ENCODE peak calls at places on chromosomes 13 and 19, in seven cellular contexts. O, D, P, E, S, J and X are unnamed samples.

GRCh38 chr13:26024558-26024957 is 27.3 kb downstream of the SHISA2 start:
- DNase-seq in D (no peak), E (no peak), P (no peak), O (no peak), S (peak), J (no peak), X (peak)

GRCh38 chr13:44052843-44053607 is 173.3 kb downstream of the LACC1 start:
- DNase-seq in P (peak), J (no peak), S (peak), D (no peak), O (peak), E (no peak), X (peak)

GRCh38 chr19:54451331-54451871 is 2.4 kb downstream of the LENG8 start:
- DNase-seq in E (no peak), J (no peak), O (no peak), S (peak), D (no peak), P (no peak), X (peak)

GRCh38 chr13:32881074-32881791 is 135.0 kb upstream of the KL start:
- DNase-seq in J (no peak), O (no peak), D (no peak), S (peak), P (peak), E (no peak), X (peak)

GRCh38 chr13:73940098-73940497 is 194.1 kb downstream of the KLF12 start:
- DNase-seq in S (no peak), D (no peak), O (no peak), J (peak), P (no peak), E (no peak), X (no peak)

GRCh38 chr19:406121-406711 is 2.7 kb downstream of the C2CD4C start:
- DNase-seq in J (no peak), D (no peak), P (no peak), E (no peak), S (no peak), O (no peak), X (no peak)

GRCh38 chr13:112056284-112056727 is 10.6 kb upstream of the SOX1 start:
- DNase-seq in J (no peak), E (no peak), O (no peak), P (no peak), D (no peak), S (no peak), X (no peak)

GRCh38 chr13:22063416-22064124 is 392.7 kb downstream of the FGF9 start:
- DNase-seq in E (no peak), J (no peak), S (no peak), D (no peak), O (no peak), P (no peak), X (no peak)

GRCh38 chr19:49808762-49809154 is 4.3 kb downstream of the FUZ start:
- DNase-seq in E (peak), D (peak), J (peak), O (peak), S (peak), P (peak), X (peak)

GRCh38 chr19:49806613-49806946 is 6.5 kb downstream of the FUZ start:
- DNase-seq in S (no peak), P (no peak), O (no peak), E (no peak), J (no peak), D (no peak), X (no peak)

GRCh38 chr19:49807174-49807830 is 5.8 kb downstream of the FUZ start:
- DNase-seq in E (no peak), S (no peak), J (no peak), D (no peak), P (no peak), O (no peak), X (no peak)

GRCh38 chr19:49809155-49809986 is 3.7 kb downstream of the FUZ start:
- DNase-seq in S (peak), D (peak), E (no peak), O (no peak), P (no peak), J (peak), X (peak)

DNA sequence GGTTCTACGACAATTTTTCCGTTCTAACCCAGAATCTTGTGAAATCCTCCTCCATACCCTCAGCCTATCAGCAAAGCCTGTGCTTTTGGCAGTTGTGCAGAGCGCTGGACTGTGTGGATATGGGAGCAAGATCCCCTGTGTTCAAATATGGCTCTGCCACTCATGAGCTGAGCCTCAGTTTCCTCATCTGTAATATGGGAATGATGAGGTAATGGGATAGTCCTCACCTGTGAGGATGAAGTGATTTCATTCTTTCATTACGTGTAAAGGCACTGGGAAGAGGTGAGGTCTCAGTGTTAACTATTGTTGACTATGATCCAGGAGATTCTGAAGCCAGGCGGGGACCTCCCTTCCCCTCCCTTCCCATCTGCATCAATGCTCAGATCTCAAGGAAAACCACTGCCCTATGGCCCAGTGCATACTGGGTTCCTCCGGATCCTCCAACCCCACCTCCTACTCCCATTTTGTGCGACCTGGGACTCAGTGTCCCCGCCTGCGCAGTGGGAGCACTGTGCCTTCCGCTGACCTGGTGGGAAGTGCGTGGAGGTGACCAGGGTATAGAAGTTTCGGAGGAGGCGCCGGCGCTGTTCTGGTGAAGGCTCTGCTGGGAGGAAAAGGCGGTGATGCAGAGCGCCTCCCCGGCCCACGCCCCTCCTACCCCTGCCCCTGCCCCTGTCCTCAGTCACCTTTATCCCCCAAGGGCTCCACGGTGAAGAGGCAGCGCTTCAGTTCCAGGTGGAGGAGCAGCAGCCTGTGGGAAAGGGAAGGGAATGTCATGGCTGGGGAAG is 5.0 kb downstream of the FUZ start:
- DNase-seq in P (no peak), E (no peak), S (no peak), D (no peak), J (no peak), O (no peak), X (no peak)
- H3K4me3 ChIP-seq in P (no peak), E (no peak), S (no peak), D (peak), J (peak), O (peak), X (peak)

GRCh38 chr19:3441986-3442329 is 38.4 kb downstream of the SMIM24 start:
- DNase-seq in E (no peak), S (no peak), J (no peak), D (no peak), O (no peak), P (no peak), X (no peak)

GRCh38 chr19:3441089-3441985 is 39.0 kb downstream of the SMIM24 start:
- DNase-seq in J (no peak), E (no peak), S (no peak), D (no peak), O (no peak), P (no peak), X (no peak)

GRCh38 chr19:3442487-3443071 is 37.7 kb downstream of the SMIM24 start:
- DNase-seq in P (no peak), O (no peak), E (no peak), S (no peak), J (no peak), D (no peak), X (no peak)

GRCh38 chr19:3443840-3444694 is 36.3 kb downstream of the SMIM24 start:
- DNase-seq in S (peak), P (peak), E (no peak), J (peak), O (no peak), D (no peak), X (peak)

GRCh38 chr19:3440082-3440481 is 40.2 kb downstream of the SMIM24 start:
- DNase-seq in D (peak), J (peak), S (no peak), O (no peak), E (peak), P (no peak), X (no peak)
- TF ChIP-seq CTCF in D (peak), J (peak), S (peak), O (peak), E (peak), P (peak), X (peak)

DNA sequence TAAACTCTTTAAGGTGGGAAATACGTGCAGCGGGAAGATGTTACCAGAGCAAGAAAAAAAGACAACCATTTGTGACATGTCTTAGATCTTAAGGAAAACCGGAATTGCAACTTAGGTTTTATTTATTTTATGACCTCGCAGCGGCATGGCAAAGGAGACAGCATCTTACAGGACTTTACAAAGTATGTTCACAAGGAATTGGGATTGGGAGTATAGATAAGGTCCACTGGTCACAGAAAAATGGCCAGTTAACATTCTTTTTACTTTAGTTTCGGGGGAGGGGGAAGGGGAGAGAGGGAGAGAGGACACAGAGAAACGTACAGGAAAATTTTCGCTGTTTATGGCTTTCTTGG is 104.5 kb upstream of the DIAPH3 start:
- DNase-seq in E (no peak), J (no peak), O (no peak), S (no peak), D (no peak), P (no peak), X (no peak)
- H3K4me3 ChIP-seq in E (peak), J (peak), O (peak), S (peak), D (peak), P (peak), X (peak)

DNA sequence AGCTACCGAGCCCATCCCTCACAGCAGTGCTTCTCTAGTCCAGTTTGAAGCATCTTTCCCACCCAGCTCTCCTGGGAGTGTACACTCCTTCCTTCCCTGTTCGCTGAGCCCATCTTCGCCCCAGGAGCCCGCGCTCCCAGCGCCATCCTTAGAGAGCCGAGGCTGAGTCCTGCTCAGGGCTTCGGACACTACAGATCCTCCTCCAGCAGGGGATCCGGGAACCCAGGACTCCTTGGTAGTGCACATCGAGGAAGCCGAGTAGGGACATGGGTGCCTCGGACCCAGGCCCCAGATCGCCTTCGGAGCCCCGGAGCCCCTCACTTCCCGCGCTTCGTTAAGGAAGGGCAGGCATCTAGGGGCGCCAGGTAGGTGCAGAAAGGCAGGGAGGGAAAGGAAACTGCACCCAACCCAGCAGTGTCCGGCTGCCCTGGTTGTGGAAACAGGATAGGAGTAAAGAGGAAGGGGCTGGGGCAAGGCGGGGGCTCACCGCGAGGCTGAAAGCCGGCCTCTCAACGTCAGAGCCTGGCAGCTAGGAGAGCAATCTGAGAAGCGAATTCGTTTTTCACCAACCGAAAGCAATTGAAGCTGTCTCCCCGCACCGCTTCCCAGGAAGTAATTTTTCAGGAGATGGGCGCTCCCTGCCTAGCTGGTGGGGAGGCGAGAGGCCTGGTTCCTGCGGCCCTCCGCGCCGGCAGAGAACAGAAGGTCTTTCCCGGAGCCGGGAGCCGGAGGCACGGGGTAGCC is 1.0 kb downstream of the PDX1 start:
- DNase-seq in P (peak), J (no peak), S (no peak), O (no peak), E (no peak), D (peak), X (peak)
- TF ChIP-seq CTCF in P (no peak), J (no peak), S (no peak), O (no peak), E (no peak), D (no peak), X (no peak)

DNA sequence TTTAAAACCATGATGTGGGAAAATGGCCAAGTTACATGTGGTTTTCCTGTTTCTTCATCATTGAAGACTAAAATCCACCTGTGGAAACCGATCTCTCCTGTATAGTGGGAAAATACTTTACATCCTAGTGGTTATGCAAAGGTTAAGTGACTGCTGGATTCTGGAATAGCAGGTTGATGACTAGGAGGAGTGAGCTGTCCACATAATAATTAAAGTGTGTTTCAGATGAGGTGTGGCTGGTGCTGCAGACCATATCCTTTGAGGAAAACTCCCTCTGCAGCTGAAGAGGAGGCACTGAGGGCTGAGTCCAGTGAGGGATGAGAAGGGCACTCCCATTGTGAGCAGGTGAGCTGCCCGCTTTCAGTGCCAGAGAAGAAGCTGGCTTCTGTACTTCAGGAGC is 43.2 kb downstream of the DCLK1 start:
- DNase-seq in E (no peak), S (peak), P (no peak), J (no peak), D (no peak), O (no peak), X (no peak)
- H3K4me3 ChIP-seq in E (no peak), S (no peak), P (no peak), J (no peak), D (no peak), O (no peak), X (no peak)

DNA sequence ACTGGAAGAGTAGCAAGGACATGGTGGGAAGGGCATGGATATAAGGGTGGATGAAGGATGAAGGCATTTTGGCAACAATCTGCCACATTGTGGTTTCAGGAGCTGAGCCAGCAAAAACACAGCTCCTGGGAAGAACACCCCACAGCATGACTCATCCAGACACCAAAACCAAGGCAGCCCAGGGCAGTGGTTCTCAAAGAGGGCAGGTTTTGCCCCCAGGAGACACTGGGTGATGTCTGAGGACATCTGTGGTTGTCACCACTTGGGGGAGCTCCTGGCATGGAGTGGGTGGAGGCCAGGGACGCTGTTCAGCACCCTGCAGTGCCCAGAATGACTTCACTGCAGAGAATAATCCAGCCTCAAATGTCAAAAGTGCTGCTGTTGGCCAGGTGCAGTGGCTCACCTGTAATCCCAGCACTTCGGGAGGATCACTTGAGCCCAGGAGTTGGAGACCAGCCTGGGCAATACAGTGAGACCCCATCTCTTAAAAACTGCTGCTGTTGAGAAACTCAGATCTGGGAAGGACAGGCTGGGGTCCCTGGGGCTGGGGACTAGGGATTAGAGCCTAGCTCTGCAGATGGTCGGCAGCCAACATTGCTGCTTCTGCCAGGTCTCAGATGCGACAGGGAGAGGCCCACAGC is 16.1 kb downstream of the ZFR2 start:
- DNase-seq in D (peak), E (no peak), O (no peak), J (no peak), P (peak), S (peak), X (peak)
- TF ChIP-seq CTCF in D (no peak), E (peak), O (no peak), J (peak), P (peak), S (peak), X (peak)

DNA sequence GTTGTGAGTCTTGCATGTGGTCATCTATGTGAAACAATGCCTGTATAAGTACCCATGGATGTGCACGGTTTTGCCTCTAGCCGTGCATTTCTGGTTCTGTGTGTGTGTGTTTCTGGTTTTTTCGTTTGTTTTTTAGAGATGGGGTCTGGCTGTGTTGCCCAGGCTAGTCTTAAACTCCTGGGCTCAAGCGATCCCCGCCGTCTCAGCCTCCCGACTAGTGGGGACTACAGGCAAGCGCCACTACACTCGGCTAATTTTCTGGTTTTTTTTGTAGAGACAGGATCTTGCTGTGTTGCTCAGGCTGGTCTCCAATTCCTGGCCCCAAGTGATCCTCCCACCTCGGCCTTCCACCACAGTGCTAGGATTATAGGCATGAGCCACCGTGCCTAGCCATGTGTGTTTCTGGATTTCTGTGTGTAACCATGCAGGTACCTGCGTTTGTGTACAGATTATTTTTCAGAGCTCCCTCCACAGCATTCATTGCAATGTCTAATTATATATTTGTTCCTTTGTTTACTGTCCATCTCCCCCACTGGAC is 15.9 kb upstream of the FOSB start:
- DNase-seq in P (no peak), J (no peak), S (no peak), D (no peak), E (no peak), O (no peak), X (no peak)
- H3K4me3 ChIP-seq in P (no peak), J (no peak), S (no peak), D (no peak), E (no peak), O (no peak), X (no peak)

GRCh38 chr19:40592170-40592569 is 9.0 kb upstream of the LTBP4 start:
- DNase-seq in D (peak), O (no peak), P (peak), S (peak), J (no peak), E (no peak), X (peak)

GRCh38 chr19:40596608-40597328 is 4.4 kb upstream of the LTBP4 start:
- DNase-seq in O (no peak), S (peak), J (peak), E (no peak), D (peak), P (peak), X (peak)

GRCh38 chr19:40594251-40594650 is 6.9 kb upstream of the LTBP4 start:
- DNase-seq in S (no peak), E (no peak), O (no peak), J (no peak), P (no peak), D (no peak), X (no peak)

GRCh38 chr19:40597329-40597838 is 3.8 kb upstream of the LTBP4 start:
- DNase-seq in D (no peak), S (no peak), J (no peak), E (no peak), P (no peak), O (no peak), X (no peak)

DNA sequence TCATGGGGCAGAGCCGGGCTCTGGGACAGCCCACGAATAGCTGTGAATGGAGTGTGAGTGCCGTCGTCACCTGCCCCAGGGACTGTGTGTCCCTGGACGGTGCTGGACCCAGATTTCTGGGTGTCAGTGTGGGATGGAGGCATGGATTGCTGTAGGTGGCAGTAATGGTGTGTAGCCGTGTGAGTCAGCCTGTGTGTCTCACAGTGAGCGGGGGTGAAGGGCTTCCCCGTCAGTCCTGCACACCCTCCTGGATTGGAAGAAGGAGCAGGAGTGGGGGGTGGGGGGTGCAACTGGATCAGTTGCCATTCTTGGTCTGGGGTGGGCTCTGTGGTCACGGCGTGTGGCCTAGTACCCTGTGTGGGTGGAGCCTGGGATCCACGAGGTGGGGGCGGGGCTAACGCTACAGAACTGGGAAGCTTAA is 6.5 kb upstream of the LTBP4 start:
- DNase-seq in S (no peak), P (peak), O (no peak), E (no peak), D (peak), J (no peak), X (peak)
- TF ChIP-seq CTCF in S (no peak), P (peak), O (no peak), E (no peak), D (peak), J (no peak), X (peak)